ENCODE peak calls at places on chromosomes 3 and 15, in five cellular contexts. One of them, this sample, is unnamed.

GRCh38 chr3:62587579-62588031 is 214.3 kb upstream of the FEZF2 start:
- DNase-seq in adrenal gland: no peak
- DNase-seq in dorsolateral prefrontal cortex: no peak
- DNase-seq in breast epithelium: no peak
- DNase-seq in neural progenitor cell: no peak
- DNase-seq in this sample: no peak

GRCh38 chr15:42510258-42511009 is 15.0 kb downstream of the SNAP23 start:
- DNase-seq in adrenal gland: no peak
- DNase-seq in neural progenitor cell: no peak
- DNase-seq in breast epithelium: no peak
- DNase-seq in dorsolateral prefrontal cortex: no peak
- DNase-seq in this sample: no peak

GRCh38 chr3:15271030-15271429 is 61.4 kb downstream of the SH3BP5 start:
- DNase-seq in dorsolateral prefrontal cortex: no peak
- DNase-seq in neural progenitor cell: no peak
- DNase-seq in breast epithelium: no peak
- DNase-seq in adrenal gland: peak; percentile 7
- DNase-seq in this sample: peak; percentile 63

GRCh38 chr3:149195221-149195620 is 26.4 kb downstream of the CP start:
- DNase-seq in neural progenitor cell: no peak
- DNase-seq in dorsolateral prefrontal cortex: no peak
- DNase-seq in breast epithelium: no peak
- DNase-seq in adrenal gland: no peak
- DNase-seq in this sample: no peak

GRCh38 chr15:101309436-101310162 is 14.6 kb upstream of the SNRPA1 start:
- DNase-seq in dorsolateral prefrontal cortex: no peak
- DNase-seq in breast epithelium: no peak
- DNase-seq in adrenal gland: no peak
- DNase-seq in neural progenitor cell: no peak
- DNase-seq in this sample: no peak

GRCh38 chr3:177284383-177284881 is 87.2 kb upstream of the TBL1XR1 start:
- DNase-seq in neural progenitor cell: peak; percentile 48
- DNase-seq in adrenal gland: peak; percentile 18
- DNase-seq in breast epithelium: no peak
- DNase-seq in dorsolateral prefrontal cortex: no peak
- DNase-seq in this sample: no peak

GRCh38 chr3:113663324-113663750 is 33.1 kb downstream of the USF3 start:
- DNase-seq in adrenal gland: no peak
- DNase-seq in neural progenitor cell: no peak
- DNase-seq in dorsolateral prefrontal cortex: no peak
- DNase-seq in breast epithelium: no peak
- DNase-seq in this sample: no peak

GRCh38 chr15:37019479-37020433 is 80.6 kb downstream of the MEIS2 start:
- DNase-seq in breast epithelium: no peak
- DNase-seq in adrenal gland: peak; percentile 94
- DNase-seq in dorsolateral prefrontal cortex: no peak
- DNase-seq in neural progenitor cell: no peak
- DNase-seq in this sample: no peak

GRCh38 chr15:46091860-46092450 is 457.1 kb downstream of the SQOR start:
- DNase-seq in neural progenitor cell: peak; percentile 73
- DNase-seq in adrenal gland: peak; percentile 25
- DNase-seq in dorsolateral prefrontal cortex: no peak
- DNase-seq in breast epithelium: no peak
- DNase-seq in this sample: no peak

GRCh38 chr15:70301396-70301795 is 203.7 kb upstream of the TLE3 start:
- DNase-seq in dorsolateral prefrontal cortex: no peak
- DNase-seq in neural progenitor cell: no peak
- DNase-seq in adrenal gland: no peak
- DNase-seq in breast epithelium: no peak
- DNase-seq in this sample: no peak

GRCh38 chr15:64651573-64652260 is 123.7 kb downstream of the RBPMS2 start:
- DNase-seq in breast epithelium: no peak
- DNase-seq in dorsolateral prefrontal cortex: no peak
- DNase-seq in neural progenitor cell: no peak
- DNase-seq in adrenal gland: no peak
- DNase-seq in this sample: no peak

GRCh38 chr15:66472176-66472999 is 25.2 kb downstream of the SNAPC5 start:
- DNase-seq in breast epithelium: no peak
- DNase-seq in adrenal gland: no peak
- DNase-seq in dorsolateral prefrontal cortex: no peak
- DNase-seq in neural progenitor cell: no peak
- DNase-seq in this sample: no peak

GRCh38 chr15:93384886-93385285 is 295.9 kb upstream of the RGMA start:
- DNase-seq in breast epithelium: no peak
- DNase-seq in adrenal gland: no peak
- DNase-seq in neural progenitor cell: peak; percentile 27
- DNase-seq in dorsolateral prefrontal cortex: no peak
- DNase-seq in this sample: no peak

GRCh38 chr3:145942052-145942451 is 218.9 kb downstream of the PLOD2 start:
- DNase-seq in neural progenitor cell: no peak
- DNase-seq in breast epithelium: no peak
- DNase-seq in adrenal gland: no peak
- DNase-seq in dorsolateral prefrontal cortex: no peak
- DNase-seq in this sample: no peak

GRCh38 chr3:13008114-13008995 is 64.9 kb downstream of the IQSEC1 start:
- DNase-seq in breast epithelium: no peak
- DNase-seq in neural progenitor cell: no peak
- DNase-seq in dorsolateral prefrontal cortex: no peak
- DNase-seq in adrenal gland: no peak
- DNase-seq in this sample: no peak

GRCh38 chr3:69510481-69511031 is 124.7 kb upstream of the FRMD4B start:
- DNase-seq in breast epithelium: no peak
- DNase-seq in dorsolateral prefrontal cortex: no peak
- DNase-seq in neural progenitor cell: no peak
- DNase-seq in adrenal gland: no peak
- DNase-seq in this sample: no peak

GRCh38 chr15:57495037-57495436 is 96.7 kb upstream of the MYZAP start:
- DNase-seq in breast epithelium: no peak
- DNase-seq in adrenal gland: no peak
- DNase-seq in dorsolateral prefrontal cortex: no peak
- DNase-seq in neural progenitor cell: no peak
- DNase-seq in this sample: no peak

GRCh38 chr15:67941643-67942315 is 101.9 kb upstream of the RNU6-1 start:
- DNase-seq in breast epithelium: no peak
- DNase-seq in neural progenitor cell: no peak
- DNase-seq in dorsolateral prefrontal cortex: no peak
- DNase-seq in adrenal gland: no peak
- DNase-seq in this sample: no peak

GRCh38 chr15:66565141-66565595 is 630 bp downstream of the LCTL start:
- DNase-seq in adrenal gland: no peak
- DNase-seq in neural progenitor cell: peak; percentile 23
- DNase-seq in breast epithelium: no peak
- DNase-seq in dorsolateral prefrontal cortex: no peak
- DNase-seq in this sample: peak; percentile 62

GRCh38 chr3:48440590-48440958 is 517 bp downstream of the TMA7 start:
- DNase-seq in dorsolateral prefrontal cortex: no peak
- DNase-seq in breast epithelium: no peak
- DNase-seq in neural progenitor cell: peak; percentile 39
- DNase-seq in adrenal gland: no peak
- DNase-seq in this sample: peak; percentile 73

GRCh38 chr3:194022052-194022451 is 113.9 kb upstream of the HES1 start:
- DNase-seq in dorsolateral prefrontal cortex: no peak
- DNase-seq in neural progenitor cell: no peak
- DNase-seq in breast epithelium: no peak
- DNase-seq in adrenal gland: no peak
- DNase-seq in this sample: no peak

GRCh38 chr3:194023501-194024280 is 112.3 kb upstream of the HES1 start:
- DNase-seq in adrenal gland: no peak
- DNase-seq in neural progenitor cell: no peak
- DNase-seq in breast epithelium: no peak
- DNase-seq in dorsolateral prefrontal cortex: no peak
- DNase-seq in this sample: no peak

GRCh38 chr3:194028434-194029004 is 107.4 kb upstream of the HES1 start:
- DNase-seq in dorsolateral prefrontal cortex: no peak
- DNase-seq in neural progenitor cell: no peak
- DNase-seq in adrenal gland: no peak
- DNase-seq in breast epithelium: no peak
- DNase-seq in this sample: peak; percentile 14

GRCh38 chr3:194029846-194030245 is 106.1 kb upstream of the HES1 start:
- DNase-seq in breast epithelium: no peak
- DNase-seq in adrenal gland: no peak
- DNase-seq in neural progenitor cell: no peak
- DNase-seq in dorsolateral prefrontal cortex: no peak
- DNase-seq in this sample: no peak

GRCh38 chr3:194025119-194025518 is 110.8 kb upstream of the HES1 start:
- DNase-seq in dorsolateral prefrontal cortex: no peak
- DNase-seq in breast epithelium: no peak
- DNase-seq in adrenal gland: no peak
- DNase-seq in neural progenitor cell: no peak
- DNase-seq in this sample: peak; percentile 3
- H3K27ac ChIP-seq in dorsolateral prefrontal cortex: no peak overlapping the region
- H3K27ac ChIP-seq in breast epithelium: no peak overlapping the region
- H3K27ac ChIP-seq in adrenal gland: no peak overlapping the region
- H3K27ac ChIP-seq in neural progenitor cell: no peak overlapping the region
- H3K27ac ChIP-seq in this sample: no peak overlapping the region

DNA sequence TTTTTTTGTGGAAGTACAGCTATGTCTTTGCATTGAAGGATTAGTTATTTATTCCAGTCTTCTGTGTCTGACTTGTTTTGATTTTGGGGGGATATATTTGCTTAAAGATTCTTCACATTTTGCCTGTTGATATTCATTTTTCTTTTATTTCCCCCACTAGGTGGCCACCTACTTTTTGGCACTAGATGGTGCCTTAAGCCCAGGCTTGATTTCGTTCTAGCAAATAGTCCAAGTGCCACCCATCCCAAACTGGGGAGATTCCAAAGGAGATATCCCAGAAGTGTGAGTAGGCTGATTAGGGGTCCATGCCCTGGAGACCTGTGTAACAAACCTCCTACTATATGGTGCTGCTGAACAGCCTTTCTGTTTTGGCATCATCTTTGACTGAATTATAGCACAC is 80.0 kb upstream of the SPATA16 start:
- DNase-seq in dorsolateral prefrontal cortex: no peak
- DNase-seq in breast epithelium: no peak
- DNase-seq in adrenal gland: no peak
- DNase-seq in neural progenitor cell: peak; percentile 5
- DNase-seq in this sample: no peak
- TF ChIP-seq CTCF in dorsolateral prefrontal cortex: no peak
- TF ChIP-seq CTCF in breast epithelium: no peak
- TF ChIP-seq CTCF in adrenal gland: no peak
- TF ChIP-seq CTCF in neural progenitor cell: peak; percentile 44
- TF ChIP-seq CTCF in this sample: no peak

GRCh38 chr15:38377547-38378161 is 76.3 kb upstream of the FAM98B start:
- DNase-seq in neural progenitor cell: no peak
- DNase-seq in adrenal gland: no peak
- DNase-seq in dorsolateral prefrontal cortex: no peak
- DNase-seq in breast epithelium: no peak
- DNase-seq in this sample: no peak
- H3K27ac ChIP-seq in neural progenitor cell: no peak overlapping the region
- H3K27ac ChIP-seq in adrenal gland: peak overlapping the region; percentile 1
- H3K27ac ChIP-seq in dorsolateral prefrontal cortex: peak overlapping the region; percentile 56
- H3K27ac ChIP-seq in breast epithelium: no peak overlapping the region
- H3K27ac ChIP-seq in this sample: no peak overlapping the region

GRCh38 chr3:18951333-18951732 is 197.0 kb upstream of the KCNH8 start:
- DNase-seq in dorsolateral prefrontal cortex: peak; percentile 51
- DNase-seq in neural progenitor cell: no peak
- DNase-seq in breast epithelium: no peak
- DNase-seq in adrenal gland: no peak
- DNase-seq in this sample: no peak

DNA sequence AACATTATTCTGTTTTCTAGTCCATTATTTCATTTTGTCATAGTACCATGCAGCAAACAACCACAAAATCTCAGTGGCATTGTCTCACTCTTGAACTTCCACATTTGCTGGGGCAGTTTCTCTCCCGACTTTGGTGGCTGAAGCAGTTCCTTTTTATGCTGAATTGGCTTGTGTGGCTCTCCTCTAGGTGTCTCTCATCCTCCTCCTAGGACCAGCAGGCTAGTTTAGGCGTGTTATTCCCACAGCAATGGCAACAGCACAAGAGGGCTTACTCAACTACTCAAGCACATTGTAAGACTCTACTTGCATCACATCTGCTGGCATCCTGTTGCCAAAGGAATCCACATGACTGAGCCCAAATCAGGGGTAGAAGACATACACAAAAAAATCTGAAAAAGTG is 201.8 kb upstream of the KCNH8 start:
- DNase-seq in breast epithelium: no peak
- DNase-seq in neural progenitor cell: peak; percentile 24
- DNase-seq in adrenal gland: no peak
- DNase-seq in dorsolateral prefrontal cortex: no peak
- DNase-seq in this sample: no peak
- TF ChIP-seq CTCF in breast epithelium: no peak
- TF ChIP-seq CTCF in neural progenitor cell: peak; percentile 21
- TF ChIP-seq CTCF in adrenal gland: no peak
- TF ChIP-seq CTCF in dorsolateral prefrontal cortex: no peak
- TF ChIP-seq CTCF in this sample: no peak